ENCODE peak calls at places on chromosome 10, in eight cellular contexts. E, N, L, U, M, D, Q and X are unnamed samples.

GRCh38 chr10:58473966-58474365 is 38.7 kb upstream of the BICC1 start:
- DNase-seq in E (peak; percentile 36), N (no peak), L (no peak), U (no peak), M (no peak), D (no peak), Q (no peak), X (no peak)

GRCh38 chr10:103967433-103968142 is 648 bp downstream of the SLK start:
- DNase-seq in E (peak; percentile 70), N (no peak), L (no peak), U (no peak), M (peak; percentile 28), D (peak; percentile 34), Q (no peak), X (no peak)

GRCh38 chr10:23439920-23440875 is 1.3 kb downstream of the OTUD1 start:
- DNase-seq in E (peak; percentile 58), N (no peak), L (peak; percentile 36), U (peak; percentile 46), M (peak; percentile 39), D (peak; percentile 52), Q (peak; percentile 35), X (no peak)

GRCh38 chr10:70379581-70380176 is 2.7 kb downstream of the LRRC20 start:
- DNase-seq in E (no peak), N (no peak), L (no peak), U (no peak), M (no peak), D (peak; percentile 41), Q (no peak), X (no peak)

GRCh38 chr10:102673961-102674511 is 29.8 kb downstream of the TRIM8 start:
- DNase-seq in E (peak; percentile 52), N (peak; percentile 27), L (peak; percentile 68), U (peak; percentile 83), M (peak; percentile 92), D (peak; percentile 89), Q (no peak), X (peak; percentile 60)

GRCh38 chr10:132226586-132227405 is 40.0 kb downstream of the DPYSL4 start:
- DNase-seq in E (no peak), N (no peak), L (no peak), U (no peak), M (no peak), D (no peak), Q (no peak), X (no peak)

GRCh38 chr10:34886906-34887615 is 72.0 kb upstream of the PARD3 start:
- DNase-seq in E (no peak), N (no peak), L (no peak), U (no peak), M (no peak), D (no peak), Q (no peak), X (no peak)

GRCh38 chr10:124554085-124554858 is 92.6 kb downstream of the LHPP start:
- DNase-seq in E (no peak), N (no peak), L (no peak), U (no peak), M (no peak), D (no peak), Q (no peak), X (peak; percentile 50)

GRCh38 chr10:131187886-131188285 is 123.6 kb downstream of the TCERG1L start:
- DNase-seq in E (no peak), N (no peak), L (no peak), U (no peak), M (no peak), D (no peak), Q (no peak), X (no peak)

GRCh38 chr10:112510384-112510783 is 63.4 kb downstream of the VTI1A start:
- DNase-seq in E (no peak), N (no peak), L (no peak), U (no peak), M (no peak), D (no peak), Q (no peak), X (no peak)

GRCh38 chr10:43683451-43684197 is 34.9 kb upstream of the ZNF32 start:
- DNase-seq in E (no peak), N (no peak), L (no peak), U (no peak), M (peak; percentile 14), D (peak; percentile 13), Q (peak; percentile 33), X (peak; percentile 19)

GRCh38 chr10:66322261-66322660 is 603.6 kb upstream of the LRRTM3 start:
- DNase-seq in E (peak; percentile 6), N (no peak), L (no peak), U (no peak), M (no peak), D (no peak), Q (no peak), X (no peak)

GRCh38 chr10:22580711-22581110 is 133.7 kb downstream of the PIP4K2A start:
- DNase-seq in E (no peak), N (no peak), L (no peak), U (no peak), M (no peak), D (no peak), Q (no peak), X (no peak)

GRCh38 chr10:112126172-112126571 is 57.4 kb downstream of the GPAM start:
- DNase-seq in E (no peak), N (no peak), L (no peak), U (no peak), M (no peak), D (no peak), Q (no peak), X (no peak)

GRCh38 chr10:47165711-47166404 is 134.1 kb upstream of the GDF10 start:
- DNase-seq in E (peak; percentile 62), N (peak; percentile 46), L (peak; percentile 84), U (peak; percentile 80), M (peak; percentile 77), D (peak; percentile 65), Q (peak; percentile 42), X (no peak)

GRCh38 chr10:112782176-112782907 is 167.7 kb upstream of the TCF7L2 start:
- DNase-seq in E (no peak), N (no peak), L (peak; percentile 73), U (no peak), M (no peak), D (no peak), Q (no peak), X (no peak)

GRCh38 chr10:63431962-63432797 is 33.6 kb downstream of the JMJD1C start:
- DNase-seq in E (no peak), N (no peak), L (no peak), U (no peak), M (no peak), D (peak; percentile 7), Q (peak; percentile 8), X (no peak)

GRCh38 chr10:129517680-129518057 is 50.6 kb downstream of the MGMT start:
- DNase-seq in E (no peak), N (no peak), L (no peak), U (no peak), M (no peak), D (no peak), Q (no peak), X (no peak)

GRCh38 chr10:43202657-43203490 is 64.0 kb downstream of the RASGEF1A start:
- DNase-seq in E (peak; percentile 55), N (no peak), L (peak; percentile 19), U (peak; percentile 66), M (peak; percentile 23), D (no peak), Q (peak; percentile 41), X (no peak)

GRCh38 chr10:126177414-126178030 is 210.8 kb downstream of the ADAM12 start:
- DNase-seq in E (no peak), N (no peak), L (no peak), U (no peak), M (no peak), D (no peak), Q (no peak), X (no peak)

GRCh38 chr10:97643586-97643985 is 3.1 kb downstream of the PI4K2A start:
- DNase-seq in E (no peak), N (no peak), L (no peak), U (no peak), M (no peak), D (no peak), Q (no peak), X (no peak)

GRCh38 chr10:28541695-28542365 is 8.9 kb downstream of the WAC start:
- DNase-seq in E (no peak), N (no peak), L (no peak), U (no peak), M (no peak), D (no peak), Q (no peak), X (no peak)

GRCh38 chr10:125911990-125912389 is 15.6 kb downstream of the FANK1 start:
- DNase-seq in E (peak; percentile 39), N (no peak), L (no peak), U (peak; percentile 68), M (no peak), D (no peak), Q (peak; percentile 31), X (peak; percentile 72)

GRCh38 chr10:16545126-16545736 is 23.6 kb upstream of the C1QL3 start:
- DNase-seq in E (peak; percentile 43), N (peak; percentile 3), L (no peak), U (no peak), M (peak; percentile 11), D (peak; percentile 47), Q (peak; percentile 8), X (peak; percentile 13)

GRCh38 chr10:126496771-126497545 is 108.7 kb upstream of the ADAM12 start:
- DNase-seq in E (no peak), N (no peak), L (no peak), U (no peak), M (no peak), D (no peak), Q (no peak), X (no peak)

GRCh38 chr10:77616766-77617165 is 20.8 kb downstream of the KCNMA1 start:
- DNase-seq in E (no peak), N (no peak), L (no peak), U (no peak), M (no peak), D (no peak), Q (no peak), X (no peak)

GRCh38 chr10:125190961-125191360 is 30.6 kb upstream of the CTBP2 start:
- DNase-seq in E (no peak), N (no peak), L (no peak), U (no peak), M (no peak), D (no peak), Q (no peak), X (no peak)

GRCh38 chr10:99341860-99342517 is 12.8 kb downstream of the CNNM1 start:
- DNase-seq in E (no peak), N (no peak), L (no peak), U (no peak), M (no peak), D (no peak), Q (no peak), X (no peak)

GRCh38 chr10:127254276-127254675 is 57.9 kb upstream of the INSYN2A start:
- DNase-seq in E (no peak), N (no peak), L (no peak), U (no peak), M (no peak), D (no peak), Q (no peak), X (no peak)

GRCh38 chr10:57880441-57881301 is 387.0 kb downstream of the IPMK start:
- DNase-seq in E (no peak), N (no peak), L (no peak), U (no peak), M (no peak), D (no peak), Q (no peak), X (no peak)

GRCh38 chr10:125473138-125473793 is 209.7 kb downstream of the TEX36 start:
- DNase-seq in E (no peak), N (no peak), L (no peak), U (no peak), M (no peak), D (no peak), Q (no peak), X (no peak)